ENCODE peak calls at places on chromosome 20, in four cellular contexts. One of them, this sample, is unnamed. For H3K27me3, the result is how much of the 10 kb centered on the place peaks cover.

GRCh38 chr20:23441850-23442313 is 2.4 kb downstream of the CSTL1 start:
- DNase-seq in fibroblast of lung: peak
- DNase-seq in GM23338: peak
- DNase-seq in stomach: peak
- DNase-seq in this sample: peak

GRCh38 chr20:58420798-58421496 is 31.9 kb downstream of the VAPB start:
- DNase-seq in fibroblast of lung: peak
- DNase-seq in GM23338: no peak
- DNase-seq in stomach: no peak
- DNase-seq in this sample: peak

GRCh38 chr20:22400440-22400839 is 183.9 kb downstream of the FOXA2 start:
- DNase-seq in fibroblast of lung: no peak
- DNase-seq in GM23338: no peak
- DNase-seq in stomach: no peak
- DNase-seq in this sample: no peak

GRCh38 chr20:20362774-20363435 is 5.0 kb upstream of the INSM1 start:
- DNase-seq in fibroblast of lung: no peak
- DNase-seq in GM23338: peak
- DNase-seq in stomach: no peak
- DNase-seq in this sample: no peak

GRCh38 chr20:43187476-43188233 is 2.1 kb downstream of the PTPRT start:
- DNase-seq in fibroblast of lung: peak
- DNase-seq in GM23338: peak
- DNase-seq in stomach: peak
- DNase-seq in this sample: peak

GRCh38 chr20:5945963-5946362 is 4.4 kb downstream of the TRMT6 start:
- DNase-seq in fibroblast of lung: peak
- DNase-seq in GM23338: no peak
- DNase-seq in stomach: no peak
- DNase-seq in this sample: peak

GRCh38 chr20:18984238-18985200 is 170.9 kb downstream of the SCP2D1 start:
- DNase-seq in fibroblast of lung: no peak
- DNase-seq in GM23338: no peak
- DNase-seq in stomach: no peak
- DNase-seq in this sample: peak

GRCh38 chr20:23434521-23435313 is 4.8 kb upstream of the CSTL1 start:
- DNase-seq in fibroblast of lung: no peak
- DNase-seq in GM23338: no peak
- DNase-seq in stomach: no peak
- DNase-seq in this sample: no peak

GRCh38 chr20:37886851-37887297 is 16.1 kb upstream of the VSTM2L start:
- DNase-seq in fibroblast of lung: no peak
- DNase-seq in GM23338: no peak
- DNase-seq in stomach: peak
- DNase-seq in this sample: no peak

GRCh38 chr20:59435496-59435895 is 135.1 kb downstream of the EDN3 start:
- DNase-seq in fibroblast of lung: no peak
- DNase-seq in GM23338: no peak
- DNase-seq in stomach: no peak
- DNase-seq in this sample: no peak

GRCh38 chr20:31860431-31861345 is 9.6 kb downstream of the DUSP15 start:
- DNase-seq in fibroblast of lung: no peak
- DNase-seq in GM23338: peak
- DNase-seq in stomach: no peak
- DNase-seq in this sample: peak

GRCh38 chr20:11101243-11101642 is 427.4 kb upstream of the JAG1 start:
- DNase-seq in fibroblast of lung: peak
- DNase-seq in GM23338: no peak
- DNase-seq in stomach: no peak
- DNase-seq in this sample: peak

GRCh38 chr20:6169251-6169650 is 46.4 kb upstream of the FERMT1 start:
- DNase-seq in fibroblast of lung: peak
- DNase-seq in GM23338: no peak
- DNase-seq in stomach: no peak
- DNase-seq in this sample: peak

GRCh38 chr20:61807426-61808160 is 258.1 kb downstream of the TAF4 start:
- DNase-seq in fibroblast of lung: no peak
- DNase-seq in GM23338: no peak
- DNase-seq in stomach: no peak
- DNase-seq in this sample: no peak

GRCh38 chr20:3239026-3239866 is at the start of gene SLC4A11:
- DNase-seq in fibroblast of lung: peak
- DNase-seq in GM23338: peak
- DNase-seq in stomach: peak
- DNase-seq in this sample: peak

GRCh38 chr20:24149881-24150307 is 161.3 kb upstream of the GGTLC1 start:
- DNase-seq in fibroblast of lung: no peak
- DNase-seq in GM23338: peak
- DNase-seq in stomach: no peak
- DNase-seq in this sample: no peak

GRCh38 chr20:2694519-2694918 is 1.9 kb downstream of the EBF4 start:
- DNase-seq in fibroblast of lung: no peak
- DNase-seq in GM23338: no peak
- DNase-seq in stomach: no peak
- DNase-seq in this sample: no peak

GRCh38 chr20:58765795-58766194 is 73.2 kb downstream of the NPEPL1 start:
- DNase-seq in fibroblast of lung: no peak
- DNase-seq in GM23338: no peak
- DNase-seq in stomach: no peak
- DNase-seq in this sample: peak

GRCh38 chr20:53662595-53662994 is 69.0 kb upstream of the ZNF217 start:
- DNase-seq in fibroblast of lung: no peak
- DNase-seq in GM23338: no peak
- DNase-seq in stomach: no peak
- DNase-seq in this sample: no peak

GRCh38 chr20:18722381-18722780 is 91.2 kb upstream of the SCP2D1 start:
- DNase-seq in fibroblast of lung: peak
- DNase-seq in GM23338: no peak
- DNase-seq in stomach: no peak
- DNase-seq in this sample: peak

GRCh38 chr20:16434087-16434664 is 139.1 kb downstream of the KIF16B start:
- DNase-seq in fibroblast of lung: no peak
- DNase-seq in GM23338: peak
- DNase-seq in stomach: peak
- DNase-seq in this sample: peak

GRCh38 chr20:48298851-48299484 is 513.7 kb upstream of the SULF2 start:
- DNase-seq in fibroblast of lung: peak
- DNase-seq in GM23338: no peak
- DNase-seq in stomach: no peak
- DNase-seq in this sample: peak

GRCh38 chr20:48301189-48301588 is 515.9 kb upstream of the SULF2 start:
- DNase-seq in fibroblast of lung: no peak
- DNase-seq in GM23338: no peak
- DNase-seq in stomach: no peak
- DNase-seq in this sample: no peak

GRCh38 chr20:48307277-48307676 is 520.5 kb downstream of the PREX1 start:
- DNase-seq in fibroblast of lung: no peak
- DNase-seq in GM23338: no peak
- DNase-seq in stomach: no peak
- DNase-seq in this sample: no peak

GRCh38 chr20:48302149-48302548 is 516.9 kb upstream of the SULF2 start:
- DNase-seq in fibroblast of lung: no peak
- DNase-seq in GM23338: no peak
- DNase-seq in stomach: no peak
- DNase-seq in this sample: no peak

DNA sequence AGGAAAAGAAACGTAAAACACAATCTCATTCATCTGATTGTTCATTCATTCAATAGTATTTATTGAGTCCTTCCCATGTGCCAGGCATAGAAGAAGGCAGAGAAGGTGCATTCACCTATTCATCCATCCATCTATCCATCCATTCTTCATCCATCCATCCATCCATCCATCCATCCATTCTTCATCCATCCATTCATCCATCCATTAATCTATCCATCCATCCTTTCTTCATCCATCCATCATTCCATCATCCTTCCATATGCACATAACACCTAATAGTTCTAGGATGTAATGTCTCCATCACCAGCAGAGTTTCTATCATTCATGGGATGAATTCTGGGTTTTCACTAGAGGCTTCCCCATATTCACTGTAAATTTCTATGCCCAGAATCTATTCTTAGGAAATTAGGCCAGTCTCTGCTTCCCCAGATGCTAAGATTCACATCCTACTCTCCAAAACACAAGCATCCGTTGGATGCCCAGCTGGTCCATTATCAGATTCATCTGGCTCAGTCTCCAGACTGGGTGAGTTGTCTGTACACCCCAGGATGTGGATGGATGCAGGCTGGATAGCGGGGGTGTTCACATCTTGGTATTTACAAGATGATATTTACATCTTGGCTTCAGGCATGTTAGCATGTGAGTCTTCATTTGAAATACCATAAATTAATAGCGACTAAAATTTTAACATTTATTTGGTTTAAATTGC is 517.7 kb upstream of the SULF2 start:
- DNase-seq in fibroblast of lung: no peak
- DNase-seq in GM23338: no peak
- DNase-seq in stomach: no peak
- DNase-seq in this sample: no peak
- H3K27me3 ChIP-seq in fibroblast of lung: under half
- H3K27me3 ChIP-seq in GM23338: under half
- H3K27me3 ChIP-seq in stomach: under half
- H3K27me3 ChIP-seq in this sample: under half

GRCh38 chr20:8829232-8829631 is 239.7 kb upstream of the PLCB4 start:
- DNase-seq in fibroblast of lung: no peak
- DNase-seq in GM23338: peak
- DNase-seq in stomach: no peak
- DNase-seq in this sample: no peak
- TF ChIP-seq CTCF in fibroblast of lung: peak
- TF ChIP-seq CTCF in GM23338: peak
- TF ChIP-seq CTCF in stomach: no peak
- TF ChIP-seq CTCF in this sample: no peak

GRCh38 chr20:46253391-46253790 is 54.9 kb downstream of the CDH22 start:
- DNase-seq in fibroblast of lung: no peak
- DNase-seq in GM23338: peak
- DNase-seq in stomach: peak
- DNase-seq in this sample: peak

GRCh38 chr20:46251211-46251673 is 57.1 kb downstream of the CDH22 start:
- DNase-seq in fibroblast of lung: no peak
- DNase-seq in GM23338: peak
- DNase-seq in stomach: no peak
- DNase-seq in this sample: no peak

GRCh38 chr20:46252352-46253091 is 55.8 kb downstream of the CDH22 start:
- DNase-seq in fibroblast of lung: no peak
- DNase-seq in GM23338: no peak
- DNase-seq in stomach: peak
- DNase-seq in this sample: no peak

GRCh38 chr20:46249671-46250070 is 58.6 kb downstream of the CDH22 start:
- DNase-seq in fibroblast of lung: no peak
- DNase-seq in GM23338: no peak
- DNase-seq in stomach: no peak
- DNase-seq in this sample: no peak

GRCh38 chr20:46250772-46251171 is 57.5 kb downstream of the CDH22 start:
- DNase-seq in fibroblast of lung: no peak
- DNase-seq in GM23338: no peak
- DNase-seq in stomach: no peak
- DNase-seq in this sample: no peak
- H3K4me3 ChIP-seq in fibroblast of lung: no peak
- H3K4me3 ChIP-seq in GM23338: peak
- H3K4me3 ChIP-seq in stomach: no peak
- H3K4me3 ChIP-seq in this sample: no peak

DNA sequence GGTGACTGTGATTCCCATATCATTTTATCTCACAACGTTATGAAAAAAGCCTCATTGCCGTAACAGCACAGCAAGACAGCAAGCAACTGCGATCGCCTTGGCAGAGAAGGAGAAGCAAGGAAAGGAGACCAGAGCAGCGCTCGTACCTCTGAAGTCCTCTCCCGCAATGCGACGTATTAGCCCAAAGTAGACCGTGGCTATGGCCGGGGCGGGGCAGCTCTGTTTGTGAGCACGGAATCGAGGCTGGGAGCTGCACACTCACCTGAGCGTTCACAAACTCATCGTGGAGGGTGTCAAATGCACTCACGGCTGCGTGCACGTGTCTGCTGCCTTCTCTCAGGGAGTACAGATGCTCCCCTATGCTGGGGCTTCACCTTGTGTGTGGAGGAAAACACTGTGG is 76.1 kb downstream of the YTHDF1 start:
- DNase-seq in fibroblast of lung: no peak
- DNase-seq in GM23338: no peak
- DNase-seq in stomach: no peak
- DNase-seq in this sample: no peak
- H3K27me3 ChIP-seq in fibroblast of lung: under half
- H3K27me3 ChIP-seq in GM23338: under half
- H3K27me3 ChIP-seq in stomach: under half
- H3K27me3 ChIP-seq in this sample: under half

GRCh38 chr20:33280000-33280680 is 2.9 kb upstream of the BPIFB1 start:
- DNase-seq in fibroblast of lung: no peak
- DNase-seq in GM23338: no peak
- DNase-seq in stomach: no peak
- DNase-seq in this sample: no peak
- TF ChIP-seq CTCF in fibroblast of lung: no peak
- TF ChIP-seq CTCF in GM23338: no peak
- TF ChIP-seq CTCF in stomach: no peak
- TF ChIP-seq CTCF in this sample: no peak

DNA sequence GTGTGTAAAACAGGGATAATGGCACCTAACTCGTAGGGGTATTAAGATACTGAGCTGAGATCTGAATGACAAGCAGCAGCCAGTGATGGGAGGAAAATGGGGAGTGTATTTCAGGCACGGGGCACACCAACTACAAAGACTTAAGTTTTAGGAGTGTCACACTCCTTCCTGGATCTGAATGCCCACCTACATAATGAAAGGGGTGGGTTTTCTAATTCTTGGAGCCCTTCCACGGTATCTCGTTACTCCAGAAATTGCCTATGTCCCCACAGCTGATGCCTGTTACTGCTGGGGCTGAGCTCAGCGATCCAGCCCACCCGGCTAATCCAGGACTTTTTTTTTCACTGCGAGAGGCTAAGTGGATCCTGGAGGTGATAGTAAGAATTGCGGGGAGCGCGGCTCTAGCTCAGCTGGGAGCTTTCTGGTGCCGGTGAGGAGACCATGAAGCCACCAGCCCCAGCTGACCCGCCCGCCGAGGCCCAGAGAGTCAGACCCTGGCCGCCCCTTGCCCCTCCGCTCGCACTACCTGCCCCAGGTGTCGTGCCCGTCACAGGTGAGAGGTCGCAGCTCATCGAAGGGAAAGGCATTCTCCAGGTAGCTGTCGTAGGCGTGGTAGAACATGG is 726 bp downstream of the EDEM2 start:
- DNase-seq in fibroblast of lung: no peak
- DNase-seq in GM23338: peak
- DNase-seq in stomach: no peak
- DNase-seq in this sample: no peak
- H3K4me3 ChIP-seq in fibroblast of lung: peak
- H3K4me3 ChIP-seq in GM23338: peak
- H3K4me3 ChIP-seq in stomach: peak
- H3K4me3 ChIP-seq in this sample: peak

DNA sequence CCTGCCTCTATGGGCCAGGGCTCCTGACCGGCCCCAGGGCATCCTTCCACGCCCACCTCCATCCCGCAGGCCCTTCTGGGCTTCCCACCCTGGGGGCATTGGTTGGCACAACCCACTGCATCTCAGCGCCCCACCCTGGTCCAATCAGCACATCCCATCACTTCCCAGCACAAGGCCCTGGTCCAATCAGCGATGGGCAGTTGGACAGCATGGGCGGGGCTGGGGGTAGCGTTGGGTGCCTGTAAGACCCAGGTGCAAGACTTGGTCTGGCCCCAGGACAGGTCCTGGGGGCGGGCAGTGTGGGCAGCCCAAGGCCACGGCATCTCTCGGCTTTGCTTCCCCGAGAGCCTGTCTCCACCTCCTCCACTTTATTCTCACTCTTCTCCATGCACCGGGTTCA is 298.5 kb downstream of the BMP7 start:
- DNase-seq in fibroblast of lung: no peak
- DNase-seq in GM23338: no peak
- DNase-seq in stomach: no peak
- DNase-seq in this sample: no peak
- H3K27me3 ChIP-seq in fibroblast of lung: under half
- H3K27me3 ChIP-seq in GM23338: under half
- H3K27me3 ChIP-seq in stomach: under half
- H3K27me3 ChIP-seq in this sample: under half